ENCODE peak calls at places on chromosome 19, in four cellular contexts. L is mesenchymal stem cell, J is neuronal stem cell, S is H1. T is an unnamed sample.
A peak's percentile ranks its signal among the peaks of the same experiment; 100 is the strongest.

GRCh38 chr19:17405250-17406038 is at the start of gene BST2:
- DNase-seq in J (no peak), L (peak; percentile 90), S (no peak), T (peak; percentile 37)

GRCh38 chr19:43901395-43902390 is 33.4 kb downstream of the ZNF45 start:
- DNase-seq in L (peak; percentile 89), S (peak; percentile 88), J (peak; percentile 75), T (peak; percentile 88)

GRCh38 chr19:55088543-55089265 is 13.0 kb downstream of the EPS8L1 start:
- DNase-seq in J (peak; percentile 92), L (peak; percentile 76), S (peak; percentile 99), T (peak; percentile 43)

GRCh38 chr19:29579308-29579910 is 26.7 kb upstream of the POP4 start:
- DNase-seq in J (no peak), L (no peak), S (peak; percentile 3), T (no peak)

GRCh38 chr19:10461047-10461949 is 41.0 kb downstream of the PDE4A start:
- DNase-seq in S (peak; percentile 100), J (peak; percentile 89), L (peak; percentile 93), T (peak; percentile 91)

GRCh38 chr19:51012661-51013190 is 6.8 kb downstream of the KLK10 start:
- DNase-seq in J (no peak), L (no peak), S (no peak), T (no peak)

GRCh38 chr19:48613852-48614435 is 932 bp downstream of the FAM83E start:
- DNase-seq in L (no peak), S (no peak), J (no peak), T (no peak)

GRCh38 chr19:8609210-8610040 is 1.1 kb downstream of the ADAMTS10 start:
- DNase-seq in S (peak; percentile 82), J (peak; percentile 77), L (peak; percentile 83), T (peak; percentile 60)

GRCh38 chr19:16005925-16006324 is 57.1 kb downstream of the OR10H4 start:
- DNase-seq in L (no peak), S (no peak), J (no peak), T (no peak)

GRCh38 chr19:35563207-35563829 is at the start of gene ATP4A:
- DNase-seq in L (no peak), J (no peak), S (no peak), T (no peak)

GRCh38 chr19:44943801-44944249 is 1.8 kb downstream of the APOC4 start:
- DNase-seq in L (no peak), S (no peak), J (no peak), T (no peak)

GRCh38 chr19:3776479-3777040 is 4.5 kb upstream of the RAX2 start:
- DNase-seq in J (no peak), S (no peak), L (no peak), T (no peak)
- H2BK120ac ChIP-seq in J (no peak overlapping the region), S (no peak overlapping the region), L (no peak overlapping the region), T (no peak overlapping the region)

DNA sequence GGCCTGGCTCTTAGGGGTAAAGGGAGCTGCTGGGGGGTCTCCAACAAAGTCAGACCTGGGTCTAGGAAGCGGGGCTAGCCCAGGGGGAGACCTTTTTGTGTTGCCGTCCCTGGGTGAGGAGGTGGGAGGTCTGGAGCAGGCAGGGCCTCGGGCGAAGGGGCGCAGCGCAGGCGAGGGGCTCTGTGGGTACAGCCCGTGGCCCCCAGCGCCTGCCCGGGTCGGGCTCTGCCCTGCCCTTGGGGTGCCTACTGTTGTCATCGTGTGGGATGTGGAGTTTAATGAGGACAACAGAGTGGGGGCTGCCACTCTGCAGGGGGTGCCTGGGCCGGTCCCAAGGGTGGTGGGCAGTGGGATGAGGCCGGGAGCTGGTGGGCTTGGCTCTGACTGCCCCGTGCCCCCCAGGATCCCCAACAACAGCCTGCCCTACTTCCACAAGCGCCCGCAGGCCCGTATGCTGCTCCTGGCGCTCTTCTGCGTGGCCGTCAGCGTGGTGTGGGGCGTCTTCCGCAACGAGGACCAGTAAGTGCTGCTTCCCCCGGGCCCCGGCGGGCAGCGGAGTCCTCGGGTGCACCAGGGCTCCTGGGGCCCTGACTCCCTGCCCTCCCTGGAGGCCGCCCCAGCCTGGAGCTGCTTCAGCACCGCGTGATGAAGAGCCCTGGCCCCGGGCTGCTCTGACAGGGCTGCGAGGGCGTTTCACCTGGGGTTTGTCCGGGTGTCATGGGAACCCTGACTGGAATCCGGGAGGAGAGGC is 12.2 kb downstream of the SPPL2B start:
- DNase-seq in S (no peak), L (no peak), J (no peak), T (no peak)
- H2BK120ac ChIP-seq in S (no peak overlapping the region), L (no peak overlapping the region), J (no peak overlapping the region), T (no peak overlapping the region)

GRCh38 chr19:24177686-24178085 is 90.7 kb downstream of the ZNF254 start:
- DNase-seq in J (no peak), L (no peak), S (no peak), T (no peak)
- H2BK120ac ChIP-seq in J (no peak overlapping the region), L (no peak overlapping the region), S (no peak overlapping the region), T (no peak overlapping the region)

DNA sequence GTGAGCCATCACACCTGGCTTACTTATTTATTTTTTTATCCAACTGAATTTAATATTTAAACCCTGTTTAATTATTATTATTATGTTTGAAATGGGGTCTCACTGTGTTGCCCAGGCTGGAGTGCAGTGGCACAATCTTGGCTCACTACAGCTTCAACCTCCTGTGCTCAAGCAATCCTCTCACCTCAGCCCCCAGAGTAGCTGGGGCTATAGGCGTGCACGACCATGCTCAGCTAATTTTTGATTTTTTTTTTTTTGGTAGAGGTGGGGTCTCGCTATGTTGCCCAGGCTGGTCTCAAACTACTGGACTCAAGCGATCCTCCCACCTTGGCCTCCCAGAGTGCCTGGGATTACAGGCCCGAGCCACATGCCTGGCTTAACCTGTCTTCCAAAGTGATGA is 32.5 kb downstream of the SPTBN4 start:
- DNase-seq in J (no peak), L (no peak), S (no peak), T (no peak)
- H2BK120ac ChIP-seq in J (no peak overlapping the region), L (no peak overlapping the region), S (no peak overlapping the region), T (no peak overlapping the region)